ENCODE peak calls at places on chromosomes 6 and 20, in five cellular contexts. Q is fibroblast of pulmonary artery, H is heart left ventricle, S is fibroblast of lung, B is lower lobe of right lung. C is an unnamed sample.

GRCh38 chr6:24929255-24929654 is 6.5 kb downstream of the RIPOR2 start:
- DNase-seq in S (no peak), B (no peak), Q (no peak), H (no peak), C (no peak)

GRCh38 chr6:119347466-119348307 is 1.9 kb downstream of the MAN1A1 start:
- DNase-seq in H (peak), S (no peak), B (peak), Q (no peak), C (peak)

GRCh38 chr20:50569864-50570836 is 60.0 kb downstream of the PTPN1 start:
- DNase-seq in S (peak), B (no peak), H (no peak), Q (peak), C (peak)

GRCh38 chr6:43904311-43905123 is 134.5 kb downstream of the VEGFA start:
- DNase-seq in Q (peak), H (no peak), S (no peak), B (no peak), C (no peak)

GRCh38 chr20:37650661-37651060 is 43.2 kb upstream of the CTNNBL1 start:
- DNase-seq in B (no peak), S (no peak), Q (no peak), H (no peak), C (no peak)

GRCh38 chr20:64106435-64106961 is 867 bp downstream of the NPBWR2 start:
- DNase-seq in S (no peak), H (peak), B (peak), Q (no peak), C (no peak)

GRCh38 chr6:32047084-32047478 is 8.9 kb downstream of the CYP21A2 start:
- DNase-seq in S (peak), Q (peak), B (no peak), H (peak), C (peak)

GRCh38 chr6:9405369-9405768 is 970.0 kb upstream of the SLC35B3 start:
- DNase-seq in H (no peak), B (no peak), Q (peak), S (peak), C (peak)

GRCh38 chr20:24040896-24041459 is 52.4 kb upstream of the GGTLC1 start:
- DNase-seq in Q (no peak), B (no peak), S (no peak), H (no peak), C (no peak)

GRCh38 chr20:56626367-56627121 is 2.6 kb upstream of the TFAP2C start:
- DNase-seq in Q (no peak), H (no peak), S (no peak), B (no peak), C (peak)

GRCh38 chr6:45608252-45608911 is 230.6 kb upstream of the SUPT3H start:
- DNase-seq in S (no peak), Q (peak), B (no peak), H (no peak), C (peak)

GRCh38 chr6:88730602-88731001 is 232.8 kb downstream of the RNGTT start:
- DNase-seq in Q (peak), S (no peak), B (no peak), H (no peak), C (peak)

GRCh38 chr6:10618409-10618808 is 76.0 kb downstream of the C6orf52 start:
- DNase-seq in H (no peak), B (no peak), S (no peak), Q (no peak), C (no peak)

GRCh38 chr6:128696651-128697391 is 176.4 kb upstream of the PTPRK start:
- DNase-seq in B (no peak), S (peak), Q (peak), H (no peak), C (peak)

GRCh38 chr6:35970181-35970580 is 49.3 kb upstream of the SRPK1 start:
- DNase-seq in H (no peak), S (peak), Q (peak), B (no peak), C (peak)

GRCh38 chr6:44043036-44043478 is 84.2 kb downstream of the MRPL14 start:
- DNase-seq in B (peak), S (peak), H (no peak), Q (peak), C (peak)

GRCh38 chr20:21609981-21610380 is 95.5 kb upstream of the PAX1 start:
- DNase-seq in B (no peak), H (no peak), Q (no peak), S (no peak), C (no peak)

GRCh38 chr20:36018208-36018988 is 50.0 kb downstream of the CNBD2 start:
- DNase-seq in S (no peak), B (no peak), H (no peak), Q (no peak), C (no peak)

GRCh38 chr6:35298625-35299140 is 1.1 kb downstream of the DEF6 start:
- DNase-seq in B (no peak), Q (no peak), H (no peak), S (no peak), C (no peak)

GRCh38 chr20:1537731-1538058 is 19.8 kb downstream of the SIRPD start:
- DNase-seq in H (peak), S (no peak), Q (no peak), B (peak), C (no peak)

GRCh38 chr6:154738561-154738961 is 5.3 kb downstream of the SCAF8 start:
- DNase-seq in Q (peak), S (peak), H (no peak), B (no peak), C (no peak)

GRCh38 chr6:154056536-154056935 is 17.5 kb downstream of the OPRM1 start:
- DNase-seq in S (no peak), Q (no peak), B (no peak), H (no peak), C (no peak)

GRCh38 chr6:30450548-30450907 is 38.8 kb upstream of the HLA-E start:
- DNase-seq in Q (no peak), S (no peak), B (no peak), H (no peak), C (no peak)
- H3K4me3 ChIP-seq in Q (no peak), S (no peak), B (peak), H (peak), C (no peak)

DNA sequence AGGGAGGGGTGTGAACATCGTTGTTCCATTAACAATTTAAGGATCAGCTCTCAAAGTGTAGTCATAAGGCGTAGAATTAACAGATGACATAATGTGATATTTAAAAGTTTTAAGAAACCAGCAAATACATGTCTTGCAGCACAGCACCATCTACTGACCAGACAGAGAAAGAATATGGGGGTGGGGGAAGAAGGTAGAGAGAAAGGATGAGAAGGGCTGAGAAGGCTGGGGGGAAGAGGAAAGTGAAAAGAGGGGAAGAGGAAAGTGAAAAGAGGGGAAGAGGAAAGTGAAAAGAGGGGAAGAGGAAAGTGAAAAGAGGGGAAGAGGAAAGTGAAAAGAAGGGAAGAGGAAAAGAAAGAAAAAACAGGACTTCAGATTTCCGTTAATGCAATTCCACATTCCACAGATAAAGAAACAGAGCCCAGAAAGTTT is 80.9 kb downstream of the HAO1 start:
- DNase-seq in Q (peak), H (peak), S (peak), B (no peak), C (peak)
- TF ChIP-seq CTCF in Q (peak), H (peak), S (peak), B (peak), C (peak)

DNA sequence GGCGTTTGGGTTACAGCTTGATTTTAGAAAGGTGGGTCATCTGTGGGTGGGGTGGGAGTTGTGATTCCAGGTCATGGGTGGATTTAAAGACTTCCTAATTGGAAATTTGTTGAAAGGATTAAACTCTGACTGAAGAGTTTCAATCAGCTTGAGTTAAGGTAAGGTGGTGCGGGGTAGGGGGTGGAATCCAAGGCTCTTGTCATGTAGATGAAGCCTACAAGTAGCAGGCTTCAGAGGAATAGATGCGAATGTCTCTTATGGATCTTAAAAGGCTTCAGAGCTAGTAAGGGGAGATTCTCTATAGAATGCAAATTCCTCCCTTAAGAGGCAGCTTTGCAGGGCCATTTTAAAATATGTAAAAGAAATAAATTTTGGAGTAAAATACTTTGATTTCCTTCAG is 645.3 kb downstream of the FRK start:
- DNase-seq in Q (no peak), S (no peak), H (no peak), B (no peak), C (no peak)
- H3K4me3 ChIP-seq in Q (no peak), S (no peak), H (no peak), B (no peak), C (no peak)

GRCh38 chr6:133947302-133947900 is 5.6 kb upstream of the TBPL1 start:
- DNase-seq in H (no peak), B (no peak), S (no peak), Q (no peak), C (no peak)

GRCh38 chr6:133948472-133948871 is 4.6 kb upstream of the TBPL1 start:
- DNase-seq in H (no peak), B (no peak), S (no peak), Q (no peak), C (no peak)

GRCh38 chr6:133939778-133940667 is 13.0 kb upstream of the TBPL1 start:
- DNase-seq in B (no peak), S (no peak), Q (no peak), H (no peak), C (no peak)

DNA sequence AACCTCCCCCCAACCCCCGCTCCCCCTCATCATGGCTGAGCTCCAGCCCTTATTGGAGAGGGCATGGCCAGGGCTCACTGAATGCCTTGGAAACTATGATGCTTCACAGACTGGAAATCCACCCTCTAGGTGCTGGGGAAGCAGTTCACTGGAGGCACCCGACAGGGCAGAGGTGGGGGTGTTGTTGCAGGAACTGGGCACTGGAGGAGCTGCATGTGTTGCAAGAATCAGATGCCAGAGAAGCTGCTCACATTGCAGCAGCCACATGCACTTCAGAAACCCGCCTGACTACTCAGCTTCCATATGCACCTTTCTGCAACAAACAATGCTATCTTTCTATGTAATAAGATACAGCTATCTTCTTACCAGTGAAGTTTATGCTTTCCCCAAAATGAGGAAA is 7.9 kb upstream of the TBPL1 start:
- DNase-seq in B (peak), S (no peak), H (no peak), Q (peak), C (peak)
- TF ChIP-seq CTCF in B (no peak), S (no peak), H (no peak), Q (no peak), C (no peak)

DNA sequence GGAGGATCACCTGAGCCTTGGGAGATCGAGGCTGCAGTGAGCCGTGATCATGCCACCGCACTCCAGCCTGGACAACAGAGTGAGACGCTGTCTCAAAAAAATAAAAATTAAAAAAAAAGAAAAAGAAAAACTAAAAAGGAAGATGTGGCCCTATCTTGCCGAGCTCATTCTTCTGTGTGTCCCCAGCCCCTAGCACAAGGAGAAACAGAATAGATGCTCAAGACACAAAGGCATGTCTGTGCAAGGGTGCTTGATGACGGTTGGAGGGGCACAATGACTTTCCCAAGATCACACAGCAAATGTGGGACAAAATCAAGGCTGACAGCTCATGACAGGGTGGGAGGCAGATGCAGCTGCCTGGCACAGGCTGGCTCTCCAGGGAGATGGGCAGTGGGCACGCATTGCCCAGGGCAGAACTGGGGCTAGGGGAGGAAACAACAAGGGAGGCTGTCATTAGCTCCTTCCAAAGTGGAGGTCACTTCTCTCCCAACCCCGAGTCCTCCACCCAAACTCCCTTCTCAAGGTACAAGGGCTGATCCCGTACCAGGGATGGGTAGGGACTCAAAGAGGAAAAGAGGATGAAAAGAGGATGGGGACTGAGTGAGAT is 775 bp upstream of the NRSN2 start:
- DNase-seq in H (no peak), B (no peak), Q (no peak), S (no peak), C (no peak)
- H3K4me3 ChIP-seq in H (peak), B (peak), Q (peak), S (peak), C (peak)

GRCh38 chr20:45153756-45154155 is 20.9 kb upstream of the PI3 start:
- DNase-seq in B (no peak), S (no peak), Q (no peak), H (no peak), C (no peak)
- TF ChIP-seq CTCF in B (no peak), S (no peak), Q (no peak), H (no peak), C (no peak)

GRCh38 chr6:142841915-142842314 is 103.1 kb downstream of the HIVEP2 start:
- DNase-seq in B (no peak), S (no peak), Q (no peak), H (no peak), C (no peak)
- H3K4me3 ChIP-seq in B (peak), S (no peak), Q (no peak), H (peak), C (no peak)

GRCh38 chr6:4281341-4282293 is 146.2 kb upstream of the ECI2 start:
- DNase-seq in S (peak), H (peak), B (peak), Q (peak), C (peak)
- TF ChIP-seq CTCF in S (no peak), H (peak), B (peak), Q (peak), C (no peak)

C was measured in foreskin fibroblast.